ENCODE peak calls at places on chromosomes 4 and X, in eight cellular contexts. One of them, this sample, is unnamed.

GRCh38 chrX:135544338-135544948 is 24.0 kb downstream of the INTS6L start:
- DNase-seq in right lobe of liver: no peak
- DNase-seq in sigmoid colon: no peak
- DNase-seq in GM12878: no peak
- DNase-seq in breast epithelium: no peak
- DNase-seq in heart left ventricle: no peak
- DNase-seq in prostate gland: no peak
- DNase-seq in tibial nerve: no peak
- DNase-seq in this sample: peak; percentile 43

GRCh38 chr4:87843936-87844335 is 11.2 kb downstream of the MEPE start:
- DNase-seq in breast epithelium: no peak
- DNase-seq in heart left ventricle: no peak
- DNase-seq in tibial nerve: no peak
- DNase-seq in GM12878: no peak
- DNase-seq in right lobe of liver: no peak
- DNase-seq in prostate gland: no peak
- DNase-seq in sigmoid colon: no peak
- DNase-seq in this sample: no peak

GRCh38 chr4:85823295-85823694 is 348.3 kb downstream of the ARHGAP24 start:
- DNase-seq in breast epithelium: no peak
- DNase-seq in right lobe of liver: no peak
- DNase-seq in prostate gland: no peak
- DNase-seq in tibial nerve: no peak
- DNase-seq in GM12878: no peak
- DNase-seq in heart left ventricle: peak; percentile 48
- DNase-seq in sigmoid colon: no peak
- DNase-seq in this sample: peak; percentile 59

GRCh38 chrX:41045960-41046567 is 39.2 kb upstream of the USP9X start:
- DNase-seq in heart left ventricle: no peak
- DNase-seq in prostate gland: no peak
- DNase-seq in sigmoid colon: peak; percentile 73
- DNase-seq in GM12878: no peak
- DNase-seq in right lobe of liver: peak; percentile 50
- DNase-seq in tibial nerve: no peak
- DNase-seq in breast epithelium: no peak
- DNase-seq in this sample: peak; percentile 23

GRCh38 chr4:75542824-75543223 is 13.0 kb upstream of the ODAPH start:
- DNase-seq in GM12878: no peak
- DNase-seq in sigmoid colon: no peak
- DNase-seq in tibial nerve: no peak
- DNase-seq in prostate gland: no peak
- DNase-seq in breast epithelium: no peak
- DNase-seq in right lobe of liver: no peak
- DNase-seq in heart left ventricle: no peak
- DNase-seq in this sample: no peak

GRCh38 chr4:78592104-78592783 is 40.7 kb downstream of the ANXA3 start:
- DNase-seq in breast epithelium: no peak
- DNase-seq in GM12878: no peak
- DNase-seq in prostate gland: no peak
- DNase-seq in tibial nerve: no peak
- DNase-seq in right lobe of liver: no peak
- DNase-seq in heart left ventricle: no peak
- DNase-seq in sigmoid colon: no peak
- DNase-seq in this sample: no peak

GRCh38 chrX:45196701-45197100 is 4.0 kb downstream of the DIPK2B start:
- DNase-seq in heart left ventricle: no peak
- DNase-seq in prostate gland: no peak
- DNase-seq in GM12878: no peak
- DNase-seq in right lobe of liver: no peak
- DNase-seq in sigmoid colon: no peak
- DNase-seq in tibial nerve: no peak
- DNase-seq in breast epithelium: no peak
- DNase-seq in this sample: no peak

GRCh38 chr4:14196141-14196540 is 568.6 kb upstream of the BOD1L1 start:
- DNase-seq in breast epithelium: no peak
- DNase-seq in sigmoid colon: no peak
- DNase-seq in GM12878: no peak
- DNase-seq in prostate gland: no peak
- DNase-seq in tibial nerve: no peak
- DNase-seq in heart left ventricle: no peak
- DNase-seq in right lobe of liver: no peak
- DNase-seq in this sample: peak; percentile 43

GRCh38 chrX:39729834-39730670 is 367.7 kb downstream of the BCOR start:
- DNase-seq in tibial nerve: no peak
- DNase-seq in right lobe of liver: no peak
- DNase-seq in prostate gland: no peak
- DNase-seq in GM12878: no peak
- DNase-seq in sigmoid colon: no peak
- DNase-seq in heart left ventricle: no peak
- DNase-seq in breast epithelium: no peak
- DNase-seq in this sample: no peak

GRCh38 chrX:48617542-48618340 is 20.4 kb downstream of the WDR13 start:
- DNase-seq in breast epithelium: no peak
- DNase-seq in GM12878: no peak
- DNase-seq in prostate gland: no peak
- DNase-seq in sigmoid colon: peak; percentile 51
- DNase-seq in heart left ventricle: no peak
- DNase-seq in right lobe of liver: no peak
- DNase-seq in tibial nerve: no peak
- DNase-seq in this sample: no peak

GRCh38 chr4:173521474-173522159 is 8.4 kb downstream of the HAND2 start:
- DNase-seq in prostate gland: no peak
- DNase-seq in sigmoid colon: peak; percentile 89
- DNase-seq in breast epithelium: no peak
- DNase-seq in right lobe of liver: no peak
- DNase-seq in GM12878: no peak
- DNase-seq in tibial nerve: no peak
- DNase-seq in heart left ventricle: no peak
- DNase-seq in this sample: no peak

GRCh38 chr4:152099555-152099954 is 338.7 kb upstream of the GATB start:
- DNase-seq in tibial nerve: no peak
- DNase-seq in heart left ventricle: no peak
- DNase-seq in right lobe of liver: no peak
- DNase-seq in breast epithelium: no peak
- DNase-seq in GM12878: no peak
- DNase-seq in sigmoid colon: no peak
- DNase-seq in prostate gland: no peak
- DNase-seq in this sample: no peak

GRCh38 chr4:179125870-179126269 is 1683.6 kb upstream of the AGA start:
- DNase-seq in heart left ventricle: no peak
- DNase-seq in right lobe of liver: no peak
- DNase-seq in prostate gland: no peak
- DNase-seq in tibial nerve: no peak
- DNase-seq in sigmoid colon: no peak
- DNase-seq in GM12878: no peak
- DNase-seq in breast epithelium: no peak
- DNase-seq in this sample: no peak

GRCh38 chr4:180153587-180153986 is 2089.6 kb upstream of the TENM3 start:
- DNase-seq in sigmoid colon: no peak
- DNase-seq in prostate gland: no peak
- DNase-seq in right lobe of liver: no peak
- DNase-seq in heart left ventricle: no peak
- DNase-seq in breast epithelium: no peak
- DNase-seq in GM12878: no peak
- DNase-seq in tibial nerve: no peak
- DNase-seq in this sample: no peak

GRCh38 chr4:113222006-113222405 is 172.6 kb downstream of the ANK2 start:
- DNase-seq in right lobe of liver: no peak
- DNase-seq in heart left ventricle: no peak
- DNase-seq in tibial nerve: no peak
- DNase-seq in sigmoid colon: no peak
- DNase-seq in GM12878: no peak
- DNase-seq in breast epithelium: no peak
- DNase-seq in prostate gland: no peak
- DNase-seq in this sample: no peak

GRCh38 chr4:82891728-82892466 is 944 bp upstream of the SEC31A start:
- DNase-seq in tibial nerve: no peak
- DNase-seq in heart left ventricle: no peak
- DNase-seq in GM12878: no peak
- DNase-seq in prostate gland: no peak
- DNase-seq in sigmoid colon: no peak
- DNase-seq in right lobe of liver: no peak
- DNase-seq in breast epithelium: no peak
- DNase-seq in this sample: no peak

GRCh38 chr4:83677656-83678055 is 141.7 kb downstream of the GPAT3 start:
- DNase-seq in prostate gland: no peak
- DNase-seq in heart left ventricle: no peak
- DNase-seq in tibial nerve: no peak
- DNase-seq in GM12878: no peak
- DNase-seq in sigmoid colon: no peak
- DNase-seq in right lobe of liver: no peak
- DNase-seq in breast epithelium: no peak
- DNase-seq in this sample: no peak

GRCh38 chr4:54586343-54586953 is 71.3 kb upstream of the KIT start:
- DNase-seq in breast epithelium: no peak
- DNase-seq in prostate gland: no peak
- DNase-seq in GM12878: no peak
- DNase-seq in heart left ventricle: no peak
- DNase-seq in right lobe of liver: no peak
- DNase-seq in tibial nerve: no peak
- DNase-seq in sigmoid colon: no peak
- DNase-seq in this sample: no peak

GRCh38 chr4:185587444-185588161 is 52.3 kb upstream of the PDLIM3 start:
- DNase-seq in prostate gland: no peak
- DNase-seq in right lobe of liver: no peak
- DNase-seq in heart left ventricle: no peak
- DNase-seq in tibial nerve: no peak
- DNase-seq in sigmoid colon: no peak
- DNase-seq in breast epithelium: peak; percentile 83
- DNase-seq in GM12878: peak; percentile 26
- DNase-seq in this sample: no peak
- TF ChIP-seq POLR2A in prostate gland: no peak
- TF ChIP-seq POLR2A in right lobe of liver: no peak
- TF ChIP-seq POLR2A in heart left ventricle: no peak
- TF ChIP-seq POLR2A in tibial nerve: no peak
- TF ChIP-seq POLR2A in sigmoid colon: no peak
- TF ChIP-seq POLR2A in breast epithelium: no peak
- TF ChIP-seq POLR2A in GM12878: peak; percentile 52
- TF ChIP-seq POLR2A in this sample: no peak

GRCh38 chr4:6619116-6619465 is 21.4 kb upstream of the MRFAP1 start:
- DNase-seq in right lobe of liver: no peak
- DNase-seq in prostate gland: no peak
- DNase-seq in tibial nerve: no peak
- DNase-seq in breast epithelium: no peak
- DNase-seq in sigmoid colon: peak; percentile 46
- DNase-seq in GM12878: no peak
- DNase-seq in heart left ventricle: no peak
- DNase-seq in this sample: no peak

GRCh38 chr4:6620296-6620695 is 20.2 kb upstream of the MRFAP1 start:
- DNase-seq in breast epithelium: no peak
- DNase-seq in GM12878: no peak
- DNase-seq in heart left ventricle: no peak
- DNase-seq in right lobe of liver: no peak
- DNase-seq in prostate gland: no peak
- DNase-seq in sigmoid colon: peak; percentile 61
- DNase-seq in tibial nerve: no peak
- DNase-seq in this sample: no peak

GRCh38 chr4:6617246-6617645 is 23.2 kb upstream of the MRFAP1 start:
- DNase-seq in sigmoid colon: peak; percentile 40
- DNase-seq in tibial nerve: no peak
- DNase-seq in right lobe of liver: no peak
- DNase-seq in heart left ventricle: no peak
- DNase-seq in breast epithelium: no peak
- DNase-seq in GM12878: no peak
- DNase-seq in prostate gland: no peak
- DNase-seq in this sample: no peak

GRCh38 chr4:6619466-6620255 is 20.8 kb upstream of the MRFAP1 start:
- DNase-seq in heart left ventricle: no peak
- DNase-seq in GM12878: no peak
- DNase-seq in right lobe of liver: no peak
- DNase-seq in breast epithelium: no peak
- DNase-seq in sigmoid colon: peak; percentile 56
- DNase-seq in tibial nerve: no peak
- DNase-seq in prostate gland: no peak
- DNase-seq in this sample: no peak

DNA sequence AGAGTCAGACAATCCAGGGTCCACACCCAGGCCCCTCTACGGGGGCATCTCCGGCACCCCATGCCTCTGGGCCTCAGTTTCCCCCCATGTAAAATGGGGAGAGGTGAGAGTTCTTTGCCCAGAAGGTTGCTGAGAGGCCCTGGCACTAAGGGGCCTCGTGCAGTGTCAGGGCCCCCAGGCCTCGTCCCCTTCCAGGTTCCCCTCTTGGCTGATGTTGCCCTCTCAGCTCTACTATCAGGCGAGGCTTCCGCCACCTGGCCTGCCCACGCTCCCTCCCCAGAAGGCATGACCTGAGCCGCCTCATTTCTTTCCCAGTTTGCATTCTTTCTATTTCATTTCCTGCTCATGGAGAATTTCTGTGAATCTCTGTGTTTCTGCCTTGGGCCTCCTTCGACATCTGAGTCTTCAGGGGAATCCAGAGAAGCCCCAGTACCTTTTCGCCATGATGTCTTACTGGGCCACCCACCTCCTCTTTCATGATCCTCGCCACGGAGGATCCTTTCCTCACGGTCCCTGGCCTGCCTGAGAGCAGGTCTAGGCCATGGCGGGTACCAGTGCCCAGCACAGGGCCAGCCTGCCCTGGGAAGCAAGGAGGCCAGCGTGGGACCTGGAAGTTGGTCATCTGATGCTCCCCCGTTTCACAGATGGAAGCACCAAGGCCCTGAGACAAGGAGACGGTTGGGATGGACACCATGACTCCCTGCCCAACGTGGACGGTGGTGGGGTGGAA is 21.9 kb upstream of the MRFAP1 start:
- DNase-seq in sigmoid colon: peak; percentile 45
- DNase-seq in GM12878: no peak
- DNase-seq in breast epithelium: no peak
- DNase-seq in heart left ventricle: no peak
- DNase-seq in prostate gland: no peak
- DNase-seq in right lobe of liver: no peak
- DNase-seq in tibial nerve: no peak
- DNase-seq in this sample: no peak
- H3K36me3 ChIP-seq in sigmoid colon: peaks cover 14% of the 10 kb centered on the region
- H3K36me3 ChIP-seq in GM12878: peaks cover 6% of the 10 kb centered on the region
- H3K36me3 ChIP-seq in breast epithelium: no peaks in the 10 kb centered on the region
- H3K36me3 ChIP-seq in heart left ventricle: peaks cover 3% of the 10 kb centered on the region
- H3K36me3 ChIP-seq in prostate gland: peaks cover 3% of the 10 kb centered on the region
- H3K36me3 ChIP-seq in right lobe of liver: no peaks in the 10 kb centered on the region
- H3K36me3 ChIP-seq in tibial nerve: peaks cover 38% of the 10 kb centered on the region
- H3K36me3 ChIP-seq in this sample: peaks cover 30% of the 10 kb centered on the region

DNA sequence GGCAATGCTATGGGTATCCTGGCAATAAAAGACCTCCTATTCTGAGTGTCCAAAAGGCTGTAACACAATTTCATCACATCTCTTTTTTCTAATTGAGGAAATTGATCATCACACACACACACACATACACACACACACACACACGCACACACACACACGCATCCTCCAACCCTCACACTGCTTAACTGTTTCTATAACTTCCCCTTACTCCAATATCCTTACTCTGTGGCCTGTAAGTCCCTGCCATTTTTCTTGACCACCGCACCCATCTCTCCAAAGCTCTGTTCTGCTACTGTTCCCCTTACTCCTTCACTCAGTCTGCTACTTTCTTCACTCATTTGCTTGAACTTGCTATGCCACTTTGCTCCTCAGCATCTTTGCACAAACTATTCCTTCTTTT is 115.6 kb downstream of the AMELX start:
- DNase-seq in sigmoid colon: no peak
- DNase-seq in heart left ventricle: no peak
- DNase-seq in breast epithelium: no peak
- DNase-seq in prostate gland: no peak
- DNase-seq in right lobe of liver: no peak
- DNase-seq in tibial nerve: no peak
- DNase-seq in GM12878: no peak
- DNase-seq in this sample: no peak
- TF ChIP-seq POLR2A in sigmoid colon: no peak
- TF ChIP-seq POLR2A in heart left ventricle: no peak
- TF ChIP-seq POLR2A in breast epithelium: no peak
- TF ChIP-seq POLR2A in prostate gland: no peak
- TF ChIP-seq POLR2A in right lobe of liver: no peak
- TF ChIP-seq POLR2A in tibial nerve: no peak
- TF ChIP-seq POLR2A in GM12878: no peak
- TF ChIP-seq POLR2A in this sample: no peak

GRCh38 chrX:19592952-19593351 is 77.6 kb upstream of the MAP3K15 start:
- DNase-seq in sigmoid colon: no peak
- DNase-seq in prostate gland: no peak
- DNase-seq in tibial nerve: no peak
- DNase-seq in breast epithelium: no peak
- DNase-seq in right lobe of liver: no peak
- DNase-seq in GM12878: no peak
- DNase-seq in heart left ventricle: no peak
- DNase-seq in this sample: peak; percentile 37
- H3K36me3 ChIP-seq in sigmoid colon: no peaks in the 10 kb centered on the region
- H3K36me3 ChIP-seq in prostate gland: no peaks in the 10 kb centered on the region
- H3K36me3 ChIP-seq in tibial nerve: no peaks in the 10 kb centered on the region
- H3K36me3 ChIP-seq in breast epithelium: no peaks in the 10 kb centered on the region
- H3K36me3 ChIP-seq in right lobe of liver: no peaks in the 10 kb centered on the region
- H3K36me3 ChIP-seq in GM12878: peaks cover 6% of the 10 kb centered on the region
- H3K36me3 ChIP-seq in heart left ventricle: no peaks in the 10 kb centered on the region
- H3K36me3 ChIP-seq in this sample: no peaks in the 10 kb centered on the region

This sample was measured in thyroid gland.